ENCODE peak calls at places on chromosomes 4 and X, in five cellular contexts. E is endothelial cell, T is heart left ventricle, F is GM10248, G is cardiac muscle cell. J is an unnamed sample.

GRCh38 chr4:110183058-110183457 is 15.4 kb downstream of the ELOVL6 start:
- DNase-seq in E (no peak), T (no peak), F (no peak), G (no peak), J (no peak)

GRCh38 chr4:48033825-48034413 is 17.3 kb downstream of the NIPAL1 start:
- DNase-seq in E (peak), T (no peak), F (no peak), G (peak), J (no peak)

GRCh38 chr4:87093443-87094123 is 126.8 kb downstream of the KLHL8 start:
- DNase-seq in E (peak), T (peak), F (peak), G (peak), J (no peak)

GRCh38 chr4:67087897-67088296 is 457.4 kb downstream of the CENPC start:
- DNase-seq in E (peak), T (no peak), F (peak), G (peak), J (peak)

GRCh38 chrX:66030505-66031317 is 9.2 kb downstream of the VSIG4 start:
- DNase-seq in E (peak), T (no peak), F (no peak), G (peak), J (peak)

GRCh38 chrX:69189972-69190371 is 24.7 kb upstream of the PJA1 start:
- DNase-seq in E (no peak), T (peak), F (no peak), G (peak), J (no peak)

GRCh38 chr4:4670869-4671268 is 129.0 kb upstream of the STX18 start:
- DNase-seq in E (no peak), T (no peak), F (no peak), G (no peak), J (no peak)

GRCh38 chrX:149003863-149004660 is 501.0 kb downstream of the IDS start:
- DNase-seq in E (no peak), T (no peak), F (no peak), G (peak), J (no peak)

GRCh38 chr4:54940996-54941395 is 184.4 kb downstream of the KDR start:
- DNase-seq in E (no peak), T (no peak), F (no peak), G (no peak), J (no peak)

GRCh38 chrX:38332505-38332904 is 5.2 kb upstream of the RPGR start:
- DNase-seq in E (no peak), T (no peak), F (no peak), G (no peak), J (no peak)

GRCh38 chrX:9656277-9656676 is 109.4 kb downstream of the GPR143 start:
- DNase-seq in E (no peak), T (peak), F (no peak), G (no peak), J (peak)

GRCh38 chrX:14676431-14676830 is 147.1 kb downstream of the GLRA2 start:
- DNase-seq in E (no peak), T (no peak), F (no peak), G (no peak), J (no peak)

GRCh38 chrX:24426340-24426913 is 38.7 kb upstream of the PDK3 start:
- DNase-seq in E (no peak), T (no peak), F (no peak), G (peak), J (no peak)

GRCh38 chr4:36244257-36245084 is at the start of gene ARAP2:
- DNase-seq in E (no peak), T (peak), F (peak), G (peak), J (peak)

GRCh38 chr4:74969507-74970474 is 36.9 kb downstream of the PARM1 start:
- DNase-seq in E (no peak), T (peak), F (no peak), G (peak), J (no peak)

GRCh38 chr4:152258804-152259708 is 276.8 kb downstream of the FBXW7 start:
- DNase-seq in E (no peak), T (no peak), F (no peak), G (peak), J (no peak)

GRCh38 chrX:626745-627509 is 3.7 kb upstream of the SHOX start:
- DNase-seq in E (no peak), T (no peak), F (no peak), G (no peak), J (peak)

GRCh38 chr4:40331092-40331824 is 3.9 kb upstream of the CHRNA9 start:
- DNase-seq in E (no peak), T (no peak), F (no peak), G (peak), J (no peak)

GRCh38 chr4:100742045-100742444 is 224.2 kb upstream of the EMCN start:
- DNase-seq in E (no peak), T (peak), F (no peak), G (peak), J (no peak)

GRCh38 chr4:37389967-37390580 is 145.5 kb downstream of the NWD2 start:
- DNase-seq in E (peak), T (no peak), F (peak), G (peak), J (peak)

GRCh38 chr4:124943938-124944337 is 231.4 kb upstream of the ANKRD50 start:
- DNase-seq in E (no peak), T (no peak), F (no peak), G (no peak), J (no peak)

GRCh38 chr4:2937146-2937857 is 25.9 kb downstream of the NOP14 start:
- DNase-seq in E (no peak), T (no peak), F (peak), G (no peak), J (no peak)

GRCh38 chrX:153065389-153065788 is 6.9 kb upstream of the PNMA6A start:
- DNase-seq in E (no peak), T (no peak), F (no peak), G (no peak), J (no peak)

GRCh38 chr4:8086751-8087445 is 71.7 kb downstream of the ABLIM2 start:
- DNase-seq in E (no peak), T (peak), F (no peak), G (no peak), J (no peak)

GRCh38 chr4:185931986-185932385 is 120.0 kb upstream of the SORBS2 start:
- DNase-seq in E (no peak), T (no peak), F (no peak), G (peak), J (no peak)

GRCh38 chr4:150814873-150815272 is 200.2 kb downstream of the LRBA start:
- DNase-seq in E (no peak), T (no peak), F (no peak), G (no peak), J (no peak)

GRCh38 chrX:47515941-47516649 is 33.1 kb upstream of the ZNF41 start:
- DNase-seq in E (no peak), T (no peak), F (no peak), G (peak), J (no peak)

GRCh38 chr4:139509727-139510410 is 46.1 kb downstream of the SETD7 start:
- DNase-seq in E (peak), T (peak), F (no peak), G (peak), J (no peak)

GRCh38 chr4:70518716-70519115 is 347 bp downstream of the AMTN start:
- DNase-seq in E (no peak), T (no peak), F (no peak), G (no peak), J (no peak)

GRCh38 chr4:40256329-40256728 is 59.5 kb downstream of the RHOH start:
- DNase-seq in E (no peak), T (no peak), F (no peak), G (no peak), J (no peak)

GRCh38 chr4:151646322-151646721 is 114.5 kb downstream of the GATB start:
- DNase-seq in E (no peak), T (no peak), F (no peak), G (no peak), J (no peak)

GRCh38 chr4:114807357-114807756 is 208.8 kb downstream of the UGT8 start:
- DNase-seq in E (no peak), T (no peak), F (no peak), G (no peak), J (no peak)

GRCh38 chr4:127048371-127049085 is 584.2 kb upstream of the INTU start:
- DNase-seq in E (no peak), T (no peak), F (no peak), G (no peak), J (no peak)

GRCh38 chrX:119734897-119735339 is 23.5 kb upstream of the SOWAHD start:
- DNase-seq in E (no peak), T (peak), F (no peak), G (peak), J (no peak)

GRCh38 chr4:76611611-76612010 is 176.6 kb downstream of the SHROOM3 start:
- DNase-seq in E (no peak), T (no peak), F (no peak), G (no peak), J (no peak)
- TF ChIP-seq CTCF in E (no peak), T (no peak), F (no peak), G (no peak), J (no peak)

GRCh38 chr4:155590751-155591150 is 75.9 kb upstream of the GUCY1A1 start:
- DNase-seq in E (no peak), T (no peak), F (no peak), G (no peak), J (no peak)

GRCh38 chr4:155591784-155592567 is 74.7 kb upstream of the GUCY1A1 start:
- DNase-seq in E (no peak), T (no peak), F (no peak), G (no peak), J (no peak)

GRCh38 chr4:155591201-155591600 is 75.4 kb upstream of the GUCY1A1 start:
- DNase-seq in E (no peak), T (no peak), F (no peak), G (no peak), J (no peak)

GRCh38 chr4:155588437-155588836 is 78.2 kb upstream of the GUCY1A1 start:
- DNase-seq in E (no peak), T (no peak), F (no peak), G (no peak), J (no peak)

DNA sequence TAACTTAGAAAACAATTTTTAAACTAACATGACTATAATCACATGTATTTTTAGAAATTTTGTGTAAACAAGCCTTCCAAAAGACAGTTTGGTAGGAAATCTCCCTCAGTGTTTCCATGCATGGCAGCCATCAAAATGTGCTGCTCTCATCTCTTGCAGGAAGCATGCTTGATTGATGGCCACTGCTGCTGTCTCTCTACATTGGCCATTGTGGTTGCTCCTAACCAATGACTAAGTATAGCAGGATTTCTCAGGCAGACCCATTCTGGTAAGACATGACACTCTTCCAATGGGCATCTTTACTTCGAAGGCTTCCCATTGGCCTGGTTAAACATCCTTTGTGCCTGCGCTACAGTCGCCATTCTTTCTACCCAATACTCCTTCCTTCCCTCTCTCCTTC is 78.9 kb upstream of the GUCY1A1 start:
- DNase-seq in E (no peak), T (no peak), F (no peak), G (no peak), J (no peak)
- TF ChIP-seq CTCF in E (no peak), T (no peak), F (no peak), G (no peak), J (no peak)

GRCh38 chr4:65799513-65799912 is 129.2 kb upstream of the EPHA5 start:
- DNase-seq in E (no peak), T (no peak), F (no peak), G (no peak), J (no peak)

DNA sequence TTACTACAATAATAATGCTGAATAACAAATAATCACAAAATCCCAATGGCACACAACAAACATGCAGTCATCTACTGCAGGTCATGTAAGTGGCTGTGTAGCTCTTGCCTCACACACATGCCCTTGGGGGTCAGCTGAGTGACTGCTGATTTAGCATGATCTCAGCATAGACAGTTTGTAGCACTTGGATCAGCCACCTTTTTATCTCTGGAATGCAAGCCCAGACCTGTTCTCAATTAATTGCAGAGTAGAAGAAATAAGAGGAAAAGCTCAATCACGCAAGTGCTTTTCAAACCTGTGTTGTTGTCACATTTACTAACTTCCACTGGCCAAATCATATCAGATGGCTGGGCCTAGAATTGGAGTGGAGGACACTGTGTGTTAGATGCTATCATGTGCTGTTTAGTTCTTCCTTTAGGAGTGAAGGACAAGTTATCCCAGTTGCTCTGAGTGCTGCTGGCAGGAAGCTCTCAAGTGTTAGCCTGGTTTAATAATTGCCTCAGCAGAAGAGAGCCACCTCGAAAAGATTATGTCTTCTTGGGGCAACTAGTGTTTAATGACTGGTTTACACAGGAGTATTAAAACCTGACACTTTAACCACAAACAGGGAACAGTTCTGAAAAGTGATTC is 128.3 kb upstream of the EPHA5 start:
- DNase-seq in E (no peak), T (no peak), F (no peak), G (no peak), J (no peak)
- TF ChIP-seq CTCF in E (no peak), T (no peak), F (no peak), G (no peak), J (no peak)

DNA sequence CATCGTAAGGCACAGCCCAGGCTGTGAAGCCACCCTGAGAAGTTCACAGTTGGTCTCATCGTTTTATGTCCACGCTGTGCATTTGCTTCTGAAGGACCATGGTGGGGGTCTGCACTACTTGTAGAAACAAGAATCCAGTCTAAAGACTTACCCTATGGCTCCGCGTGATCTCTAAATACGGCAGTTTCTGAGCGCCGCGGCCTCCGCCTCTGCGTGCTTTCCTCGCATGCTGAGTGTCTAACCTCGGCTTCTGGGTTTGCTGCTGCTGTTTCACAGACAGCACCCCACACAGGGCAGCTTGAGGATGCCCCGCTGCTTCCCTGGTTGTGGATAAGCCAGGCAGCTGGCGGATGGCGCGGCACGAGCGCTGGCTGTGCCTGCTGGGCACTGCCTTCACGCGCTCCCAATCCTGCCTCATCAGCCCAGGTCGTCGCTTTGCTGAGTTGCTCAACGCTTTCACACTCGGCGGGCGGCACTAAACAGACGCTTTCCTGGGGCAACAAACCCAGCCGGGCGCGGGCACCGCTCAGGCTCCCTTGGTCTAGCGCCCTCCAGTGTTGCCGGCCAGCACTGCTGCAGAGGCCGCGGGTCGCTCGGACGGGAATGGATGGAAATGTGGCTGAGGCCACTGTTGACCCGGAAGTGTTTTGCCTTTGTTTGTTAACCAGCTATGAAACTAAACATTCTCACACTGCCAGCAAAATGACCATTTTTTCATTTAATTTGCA is 39.2 kb downstream of the FGFRL1 start:
- DNase-seq in E (no peak), T (no peak), F (no peak), G (peak), J (peak)
- TF ChIP-seq CTCF in E (no peak), T (peak), F (no peak), G (peak), J (peak)

GRCh38 chrX:17550011-17550410 is 175.0 kb downstream of the NHS start:
- DNase-seq in E (no peak), T (no peak), F (no peak), G (no peak), J (no peak)
- TF ChIP-seq CTCF in E (no peak), T (no peak), F (no peak), G (no peak), J (no peak)